ENCODE peak calls at places on chromosomes 4 and X, in five cellular contexts. D is coronary artery, E is naive B cell, H is dorsolateral prefrontal cortex, S is thyroid gland. I is an unnamed sample.

GRCh38 chr4:85543832-85544231 is 68.9 kb downstream of the ARHGAP24 start:
- DNase-seq in D (no peak), E (no peak), H (no peak), S (no peak), I (no peak)

GRCh38 chrX:85365370-85365995 is 14.0 kb downstream of the POF1B start:
- DNase-seq in D (no peak), E (no peak), H (no peak), S (no peak), I (no peak)

GRCh38 chr4:125314676-125315570 is at the start of gene FAT4:
- DNase-seq in D (peak), E (peak), H (peak), S (peak), I (peak)

GRCh38 chrX:22575161-22575845 is 302.6 kb downstream of the CBLL2 start:
- DNase-seq in D (no peak), E (no peak), H (no peak), S (no peak), I (no peak)

GRCh38 chrX:132037479-132037993 is 14.4 kb downstream of the STK26 start:
- DNase-seq in D (no peak), E (no peak), H (no peak), S (no peak), I (no peak)

GRCh38 chrX:132612990-132613564 is 124.2 kb upstream of the MBNL3 start:
- DNase-seq in D (no peak), E (peak), H (peak), S (peak), I (peak)

GRCh38 chrX:50470103-50471031 is at the start of gene DGKK:
- DNase-seq in D (no peak), E (no peak), H (no peak), S (peak), I (no peak)

GRCh38 chrX:21885568-21885967 is 29.8 kb downstream of the YY2 start:
- DNase-seq in D (no peak), E (no peak), H (no peak), S (no peak), I (peak)

GRCh38 chrX:3345281-3346081 is 971 bp downstream of the MXRA5 start:
- DNase-seq in D (no peak), E (no peak), H (no peak), S (peak), I (peak)

GRCh38 chr4:4694296-4694772 is 152.5 kb upstream of the STX18 start:
- DNase-seq in D (no peak), E (no peak), H (peak), S (peak), I (no peak)

GRCh38 chrX:140274761-140275525 is 229.9 kb downstream of the SOX3 start:
- DNase-seq in D (no peak), E (no peak), H (no peak), S (no peak), I (peak)

GRCh38 chrX:40151211-40152172 is 53.7 kb upstream of the BCOR start:
- DNase-seq in D (peak), E (no peak), H (no peak), S (peak), I (no peak)

GRCh38 chr4:41661447-41662076 is 87.0 kb downstream of the PHOX2B start:
- DNase-seq in D (no peak), E (peak), H (peak), S (peak), I (peak)

GRCh38 chr4:187849556-187850245 is 145.9 kb upstream of the ZFP42 start:
- DNase-seq in D (no peak), E (no peak), H (no peak), S (no peak), I (no peak)

I was measured in astrocyte of the cerebellum.